ENCODE peak calls at places on chromosomes 2 and 18, in nine cellular contexts. One of them, this sample, is unnamed.

GRCh38 chr2:104853926-104854506 is at the start of gene POU3F3:
- DNase-seq in neural progenitor cell: peak; percentile 97
- DNase-seq in fibroblast of lung: peak; percentile 21
- DNase-seq in CD4-positive, CD25-positive, alpha-beta regulatory T cell: no peak
- DNase-seq in right lobe of liver: peak; percentile 57
- DNase-seq in astrocyte: peak; percentile 94
- DNase-seq in transverse colon: peak; percentile 66
- DNase-seq in heart left ventricle: peak; percentile 74
- DNase-seq in adrenal gland: peak; percentile 34
- DNase-seq in this sample: no peak

GRCh38 chr18:33578371-33579146 is 540 bp downstream of the ASXL3 start:
- DNase-seq in fibroblast of lung: no peak
- DNase-seq in CD4-positive, CD25-positive, alpha-beta regulatory T cell: no peak
- DNase-seq in right lobe of liver: peak; percentile 63
- DNase-seq in neural progenitor cell: peak; percentile 72
- DNase-seq in astrocyte: peak; percentile 3
- DNase-seq in transverse colon: peak; percentile 41
- DNase-seq in heart left ventricle: peak; percentile 71
- DNase-seq in adrenal gland: no peak
- DNase-seq in this sample: no peak

GRCh38 chr2:3523551-3524041 is 4.3 kb upstream of the ADI1 start:
- DNase-seq in astrocyte: peak; percentile 61
- DNase-seq in transverse colon: no peak
- DNase-seq in neural progenitor cell: no peak
- DNase-seq in fibroblast of lung: peak; percentile 43
- DNase-seq in heart left ventricle: no peak
- DNase-seq in adrenal gland: peak; percentile 53
- DNase-seq in CD4-positive, CD25-positive, alpha-beta regulatory T cell: no peak
- DNase-seq in right lobe of liver: no peak
- DNase-seq in this sample: no peak

GRCh38 chr18:13369756-13370510 is 151.4 kb downstream of the LDLRAD4 start:
- DNase-seq in astrocyte: peak; percentile 76
- DNase-seq in adrenal gland: no peak
- DNase-seq in heart left ventricle: no peak
- DNase-seq in fibroblast of lung: no peak
- DNase-seq in right lobe of liver: no peak
- DNase-seq in CD4-positive, CD25-positive, alpha-beta regulatory T cell: no peak
- DNase-seq in neural progenitor cell: no peak
- DNase-seq in transverse colon: peak; percentile 76
- DNase-seq in this sample: no peak

GRCh38 chr2:190468814-190469569 is 60.8 kb downstream of the MFSD6 start:
- DNase-seq in neural progenitor cell: no peak
- DNase-seq in astrocyte: peak; percentile 93
- DNase-seq in CD4-positive, CD25-positive, alpha-beta regulatory T cell: no peak
- DNase-seq in fibroblast of lung: peak; percentile 99
- DNase-seq in right lobe of liver: no peak
- DNase-seq in heart left ventricle: peak; percentile 76
- DNase-seq in transverse colon: peak; percentile 83
- DNase-seq in adrenal gland: peak; percentile 90
- DNase-seq in this sample: no peak

GRCh38 chr2:37575780-37576179 is 95.7 kb downstream of the CDC42EP3 start:
- DNase-seq in transverse colon: no peak
- DNase-seq in astrocyte: no peak
- DNase-seq in neural progenitor cell: no peak
- DNase-seq in adrenal gland: no peak
- DNase-seq in fibroblast of lung: no peak
- DNase-seq in right lobe of liver: no peak
- DNase-seq in CD4-positive, CD25-positive, alpha-beta regulatory T cell: no peak
- DNase-seq in heart left ventricle: no peak
- DNase-seq in this sample: no peak

GRCh38 chr2:132937629-132938028 is 267.6 kb upstream of the LYPD1 start:
- DNase-seq in neural progenitor cell: no peak
- DNase-seq in transverse colon: no peak
- DNase-seq in fibroblast of lung: peak; percentile 54
- DNase-seq in heart left ventricle: no peak
- DNase-seq in CD4-positive, CD25-positive, alpha-beta regulatory T cell: no peak
- DNase-seq in astrocyte: peak; percentile 44
- DNase-seq in adrenal gland: no peak
- DNase-seq in right lobe of liver: no peak
- DNase-seq in this sample: no peak

GRCh38 chr18:9287037-9287436 is 47.5 kb upstream of the TWSG1 start:
- DNase-seq in CD4-positive, CD25-positive, alpha-beta regulatory T cell: no peak
- DNase-seq in transverse colon: no peak
- DNase-seq in right lobe of liver: no peak
- DNase-seq in astrocyte: no peak
- DNase-seq in neural progenitor cell: no peak
- DNase-seq in fibroblast of lung: peak; percentile 8
- DNase-seq in adrenal gland: no peak
- DNase-seq in heart left ventricle: no peak
- DNase-seq in this sample: no peak

GRCh38 chr2:278312-278932 is 9.5 kb downstream of the ALKAL2 start:
- DNase-seq in astrocyte: no peak
- DNase-seq in fibroblast of lung: no peak
- DNase-seq in transverse colon: no peak
- DNase-seq in adrenal gland: no peak
- DNase-seq in neural progenitor cell: no peak
- DNase-seq in right lobe of liver: no peak
- DNase-seq in heart left ventricle: no peak
- DNase-seq in CD4-positive, CD25-positive, alpha-beta regulatory T cell: no peak
- DNase-seq in this sample: no peak

GRCh38 chr2:56770490-56770889 is 586.7 kb downstream of the CCDC85A start:
- DNase-seq in right lobe of liver: no peak
- DNase-seq in neural progenitor cell: no peak
- DNase-seq in astrocyte: peak; percentile 62
- DNase-seq in adrenal gland: no peak
- DNase-seq in heart left ventricle: no peak
- DNase-seq in transverse colon: no peak
- DNase-seq in CD4-positive, CD25-positive, alpha-beta regulatory T cell: no peak
- DNase-seq in fibroblast of lung: no peak
- DNase-seq in this sample: no peak

GRCh38 chr2:43262239-43262638 is 35.8 kb upstream of the ZFP36L2 start:
- DNase-seq in heart left ventricle: no peak
- DNase-seq in neural progenitor cell: no peak
- DNase-seq in fibroblast of lung: no peak
- DNase-seq in right lobe of liver: no peak
- DNase-seq in CD4-positive, CD25-positive, alpha-beta regulatory T cell: no peak
- DNase-seq in adrenal gland: no peak
- DNase-seq in astrocyte: no peak
- DNase-seq in transverse colon: no peak
- DNase-seq in this sample: no peak

GRCh38 chr2:196849895-196850294 is 40.7 kb upstream of the C2orf66 start:
- DNase-seq in heart left ventricle: no peak
- DNase-seq in fibroblast of lung: peak; percentile 51
- DNase-seq in neural progenitor cell: peak; percentile 11
- DNase-seq in adrenal gland: peak; percentile 35
- DNase-seq in CD4-positive, CD25-positive, alpha-beta regulatory T cell: no peak
- DNase-seq in right lobe of liver: no peak
- DNase-seq in transverse colon: peak; percentile 32
- DNase-seq in astrocyte: peak; percentile 20
- DNase-seq in this sample: no peak

GRCh38 chr2:74876081-74876886 is 42.4 kb downstream of the HK2 start:
- DNase-seq in heart left ventricle: no peak
- DNase-seq in astrocyte: no peak
- DNase-seq in fibroblast of lung: peak; percentile 67
- DNase-seq in CD4-positive, CD25-positive, alpha-beta regulatory T cell: peak; percentile 13
- DNase-seq in adrenal gland: peak; percentile 51
- DNase-seq in right lobe of liver: no peak
- DNase-seq in transverse colon: no peak
- DNase-seq in neural progenitor cell: peak; percentile 66
- DNase-seq in this sample: peak; percentile 8

GRCh38 chr2:9815844-9816279 is 27.4 kb upstream of the TAF1B start:
- DNase-seq in fibroblast of lung: no peak
- DNase-seq in astrocyte: peak; percentile 58
- DNase-seq in adrenal gland: no peak
- DNase-seq in CD4-positive, CD25-positive, alpha-beta regulatory T cell: no peak
- DNase-seq in heart left ventricle: no peak
- DNase-seq in right lobe of liver: no peak
- DNase-seq in transverse colon: no peak
- DNase-seq in neural progenitor cell: no peak
- DNase-seq in this sample: no peak

GRCh38 chr18:49250819-49251388 is 209.5 kb downstream of the DYM start:
- DNase-seq in transverse colon: no peak
- DNase-seq in fibroblast of lung: peak; percentile 50
- DNase-seq in neural progenitor cell: peak; percentile 34
- DNase-seq in CD4-positive, CD25-positive, alpha-beta regulatory T cell: no peak
- DNase-seq in astrocyte: no peak
- DNase-seq in heart left ventricle: no peak
- DNase-seq in right lobe of liver: no peak
- DNase-seq in adrenal gland: peak; percentile 2
- DNase-seq in this sample: no peak

GRCh38 chr18:28039078-28039477 is 137.9 kb downstream of the CDH2 start:
- DNase-seq in right lobe of liver: no peak
- DNase-seq in CD4-positive, CD25-positive, alpha-beta regulatory T cell: no peak
- DNase-seq in transverse colon: no peak
- DNase-seq in fibroblast of lung: peak; percentile 36
- DNase-seq in neural progenitor cell: no peak
- DNase-seq in astrocyte: peak; percentile 74
- DNase-seq in heart left ventricle: no peak
- DNase-seq in adrenal gland: peak; percentile 77
- DNase-seq in this sample: no peak

GRCh38 chr2:126661001-126661400 is 5.0 kb downstream of the GYPC start:
- DNase-seq in astrocyte: no peak
- DNase-seq in neural progenitor cell: no peak
- DNase-seq in heart left ventricle: no peak
- DNase-seq in adrenal gland: no peak
- DNase-seq in right lobe of liver: no peak
- DNase-seq in transverse colon: no peak
- DNase-seq in fibroblast of lung: no peak
- DNase-seq in CD4-positive, CD25-positive, alpha-beta regulatory T cell: no peak
- DNase-seq in this sample: no peak

GRCh38 chr2:126658316-126658909 is 2.5 kb downstream of the GYPC start:
- DNase-seq in adrenal gland: no peak
- DNase-seq in CD4-positive, CD25-positive, alpha-beta regulatory T cell: no peak
- DNase-seq in neural progenitor cell: no peak
- DNase-seq in transverse colon: no peak
- DNase-seq in heart left ventricle: no peak
- DNase-seq in astrocyte: no peak
- DNase-seq in right lobe of liver: no peak
- DNase-seq in fibroblast of lung: no peak
- DNase-seq in this sample: no peak

GRCh38 chr2:126658910-126659613 is 3.1 kb downstream of the GYPC start:
- DNase-seq in transverse colon: peak; percentile 68
- DNase-seq in heart left ventricle: peak; percentile 85
- DNase-seq in neural progenitor cell: no peak
- DNase-seq in adrenal gland: peak; percentile 81
- DNase-seq in CD4-positive, CD25-positive, alpha-beta regulatory T cell: peak; percentile 26
- DNase-seq in right lobe of liver: peak; percentile 82
- DNase-seq in astrocyte: peak; percentile 47
- DNase-seq in fibroblast of lung: peak; percentile 90
- DNase-seq in this sample: peak; percentile 27

GRCh38 chr2:126661702-126662465 is 5.9 kb downstream of the GYPC start:
- DNase-seq in fibroblast of lung: no peak
- DNase-seq in neural progenitor cell: no peak
- DNase-seq in astrocyte: no peak
- DNase-seq in adrenal gland: peak; percentile 37
- DNase-seq in heart left ventricle: no peak
- DNase-seq in right lobe of liver: no peak
- DNase-seq in transverse colon: no peak
- DNase-seq in CD4-positive, CD25-positive, alpha-beta regulatory T cell: no peak
- DNase-seq in this sample: no peak

DNA sequence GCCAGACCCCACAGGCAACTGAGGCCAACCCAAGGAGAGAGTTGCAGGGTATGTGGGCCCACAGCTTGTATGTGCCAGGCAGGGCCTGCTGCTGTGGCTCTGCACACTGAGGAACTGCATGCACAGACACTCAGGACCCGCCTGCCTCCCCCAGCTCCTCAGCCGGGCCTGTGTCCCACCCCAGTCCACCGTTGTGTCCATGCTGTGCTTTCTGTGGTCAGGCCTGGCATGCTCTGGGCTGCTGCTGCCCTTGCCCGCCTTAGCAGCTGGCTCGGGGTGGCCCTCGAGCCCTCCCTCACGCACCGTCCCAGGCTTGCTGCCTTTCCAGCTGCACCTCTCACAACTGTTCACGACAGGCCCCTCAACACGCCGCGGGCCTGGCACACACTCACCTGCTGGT is 4.1 kb downstream of the GYPC start:
- DNase-seq in adrenal gland: no peak
- DNase-seq in neural progenitor cell: no peak
- DNase-seq in heart left ventricle: no peak
- DNase-seq in astrocyte: no peak
- DNase-seq in transverse colon: no peak
- DNase-seq in CD4-positive, CD25-positive, alpha-beta regulatory T cell: no peak
- DNase-seq in right lobe of liver: no peak
- DNase-seq in fibroblast of lung: no peak
- DNase-seq in this sample: no peak
- H3K4me1 ChIP-seq in adrenal gland: peaks cover 84% of the 10 kb centered on the region
- H3K4me1 ChIP-seq in neural progenitor cell: peaks cover 30% of the 10 kb centered on the region
- H3K4me1 ChIP-seq in heart left ventricle: peaks cover 86% of the 10 kb centered on the region
- H3K4me1 ChIP-seq in astrocyte: peaks cover 35% of the 10 kb centered on the region
- H3K4me1 ChIP-seq in transverse colon: peaks cover 22% of the 10 kb centered on the region
- H3K4me1 ChIP-seq in CD4-positive, CD25-positive, alpha-beta regulatory T cell: peaks cover 84% of the 10 kb centered on the region
- H3K4me1 ChIP-seq in right lobe of liver: peaks cover 23% of the 10 kb centered on the region
- H3K4me1 ChIP-seq in fibroblast of lung: peaks cover 13% of the 10 kb centered on the region
- H3K4me1 ChIP-seq in this sample: peaks cover 56% of the 10 kb centered on the region

GRCh38 chr2:241868661-241869081 is 858 bp upstream of the RTP5 start:
- DNase-seq in heart left ventricle: peak; percentile 57
- DNase-seq in transverse colon: no peak
- DNase-seq in right lobe of liver: no peak
- DNase-seq in fibroblast of lung: no peak
- DNase-seq in CD4-positive, CD25-positive, alpha-beta regulatory T cell: no peak
- DNase-seq in astrocyte: no peak
- DNase-seq in neural progenitor cell: no peak
- DNase-seq in adrenal gland: no peak
- DNase-seq in this sample: no peak
- H3K4me3 ChIP-seq in heart left ventricle: no peak overlapping the region
- H3K4me3 ChIP-seq in transverse colon: no peak overlapping the region
- H3K4me3 ChIP-seq in right lobe of liver: no peak overlapping the region
- H3K4me3 ChIP-seq in fibroblast of lung: no peak overlapping the region
- H3K4me3 ChIP-seq in CD4-positive, CD25-positive, alpha-beta regulatory T cell: no peak overlapping the region
- H3K4me3 ChIP-seq in astrocyte: no peak overlapping the region
- H3K4me3 ChIP-seq in neural progenitor cell: no peak overlapping the region
- H3K4me3 ChIP-seq in adrenal gland: no peak overlapping the region
- H3K4me3 ChIP-seq in this sample: no peak overlapping the region

DNA sequence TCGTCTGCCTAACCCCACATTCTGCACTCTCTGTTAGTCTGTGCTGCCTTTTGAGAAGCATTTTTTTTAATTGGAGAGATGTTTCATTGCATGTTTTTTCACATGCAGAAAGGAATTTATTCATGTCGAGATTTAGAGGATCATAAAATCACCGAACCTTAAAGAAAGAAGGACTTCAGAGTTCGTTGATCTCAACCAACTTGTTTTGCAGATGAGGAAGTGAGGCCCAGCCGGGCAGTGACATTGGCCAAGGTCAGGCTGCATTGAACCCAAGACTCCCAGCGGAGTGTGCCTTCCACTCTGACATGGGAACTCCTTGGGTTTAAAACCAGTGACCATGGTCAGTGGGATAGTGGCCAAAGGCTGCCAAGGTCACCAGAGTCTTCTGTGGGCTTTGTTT is 137.5 kb downstream of the SETBP1 start:
- DNase-seq in adrenal gland: no peak
- DNase-seq in transverse colon: no peak
- DNase-seq in astrocyte: no peak
- DNase-seq in neural progenitor cell: no peak
- DNase-seq in fibroblast of lung: no peak
- DNase-seq in heart left ventricle: no peak
- DNase-seq in CD4-positive, CD25-positive, alpha-beta regulatory T cell: no peak
- DNase-seq in right lobe of liver: no peak
- DNase-seq in this sample: no peak
- H3K27ac ChIP-seq in adrenal gland: no peak overlapping the region
- H3K27ac ChIP-seq in transverse colon: peak overlapping the region; percentile 56
- H3K27ac ChIP-seq in astrocyte: no peak overlapping the region
- H3K27ac ChIP-seq in neural progenitor cell: no peak overlapping the region
- H3K27ac ChIP-seq in fibroblast of lung: no peak overlapping the region
- H3K27ac ChIP-seq in heart left ventricle: no peak overlapping the region
- H3K27ac ChIP-seq in CD4-positive, CD25-positive, alpha-beta regulatory T cell: no peak overlapping the region
- H3K27ac ChIP-seq in right lobe of liver: no peak overlapping the region
- H3K27ac ChIP-seq in this sample: no peak overlapping the region

GRCh38 chr2:85753035-85753524 is 711 bp upstream of the ATOH8 start:
- DNase-seq in adrenal gland: no peak
- DNase-seq in heart left ventricle: no peak
- DNase-seq in transverse colon: no peak
- DNase-seq in astrocyte: no peak
- DNase-seq in CD4-positive, CD25-positive, alpha-beta regulatory T cell: no peak
- DNase-seq in fibroblast of lung: no peak
- DNase-seq in neural progenitor cell: peak; percentile 66
- DNase-seq in right lobe of liver: no peak
- DNase-seq in this sample: no peak
- H3K4me1 ChIP-seq in adrenal gland: peaks cover 22% of the 10 kb centered on the region
- H3K4me1 ChIP-seq in heart left ventricle: peaks cover 86% of the 10 kb centered on the region
- H3K4me1 ChIP-seq in transverse colon: peaks cover 27% of the 10 kb centered on the region
- H3K4me1 ChIP-seq in astrocyte: peaks cover 17% of the 10 kb centered on the region
- H3K4me1 ChIP-seq in CD4-positive, CD25-positive, alpha-beta regulatory T cell: peaks cover 29% of the 10 kb centered on the region
- H3K4me1 ChIP-seq in fibroblast of lung: peaks cover 20% of the 10 kb centered on the region
- H3K4me1 ChIP-seq in neural progenitor cell: peaks cover 27% of the 10 kb centered on the region
- H3K4me1 ChIP-seq in right lobe of liver: peaks cover 31% of the 10 kb centered on the region
- H3K4me1 ChIP-seq in this sample: peaks cover 23% of the 10 kb centered on the region

This sample was measured in effector memory CD4-positive, alpha-beta T cell.